ENCODE peak calls at places on chromosomes 13 and 19, in ten cellular contexts. U is A549, H is HCT116, B is endothelial cell of umbilical vein, R is WTC11, G is H1, K is GM12878, A is K562, S is HepG2, O is SK-N-SH. N is an unnamed sample.

GRCh38 chr13:82647540-82647939 is 1234.7 kb downstream of the SLITRK1 start:
- DNase-seq in R (no peak), G (no peak), H (no peak), K (no peak), U (no peak), A (no peak), B (no peak), S (no peak), O (no peak), N (no peak)

GRCh38 chr19:19552811-19553210 is 14.7 kb downstream of the CILP2 start:
- DNase-seq in K (no peak), O (peak; percentile 83), U (peak; percentile 58), H (no peak), R (peak; percentile 84), G (peak; percentile 92), A (peak; percentile 73), S (no peak), B (no peak), N (peak; percentile 59)

GRCh38 chr13:100106005-100106404 is 17.1 kb downstream of the PCCA start:
- DNase-seq in A (no peak), R (no peak), O (no peak), B (no peak), K (no peak), H (no peak), U (no peak), G (no peak), S (no peak), N (no peak)

GRCh38 chr19:4590559-4590958 is 31.1 kb upstream of the SEMA6B start:
- DNase-seq in S (no peak), G (no peak), H (no peak), K (no peak), A (no peak), O (no peak), R (no peak), B (no peak), U (no peak), N (no peak)

GRCh38 chr13:89899302-89900103 is 1448.0 kb upstream of the MIR17HG start:
- DNase-seq in B (no peak), K (no peak), H (no peak), O (no peak), U (no peak), A (no peak), G (no peak), S (peak; percentile 91), R (no peak), N (no peak)

GRCh38 chr13:28161370-28161769 is 23.0 kb downstream of the PAN3 start:
- DNase-seq in B (peak; percentile 23), A (no peak), R (no peak), U (no peak), H (no peak), O (no peak), S (peak; percentile 68), K (no peak), G (no peak), N (no peak)

GRCh38 chr13:59447846-59448620 is 715.7 kb downstream of the DIAPH3 start:
- DNase-seq in A (no peak), K (no peak), S (peak; percentile 5), O (no peak), G (no peak), B (no peak), U (no peak), H (no peak), R (no peak), N (no peak)

GRCh38 chr19:47152632-47153031 is 22.0 kb downstream of the SAE1 start:
- DNase-seq in K (no peak), R (no peak), B (no peak), S (no peak), O (no peak), H (no peak), U (no peak), A (no peak), G (no peak), N (no peak)

GRCh38 chr13:105847532-105848295 is 687.7 kb downstream of the EFNB2 start:
- DNase-seq in G (no peak), O (peak; percentile 41), K (no peak), U (no peak), A (no peak), S (no peak), R (no peak), B (peak; percentile 73), H (no peak), N (no peak)

GRCh38 chr13:107373551-107373950 is 805.6 kb upstream of the ARGLU1 start:
- DNase-seq in B (peak; percentile 91), K (no peak), U (no peak), G (no peak), O (no peak), R (no peak), H (no peak), S (no peak), A (no peak), N (peak; percentile 15)

GRCh38 chr13:31797154-31797775 is 57.9 kb downstream of the RXFP2 start:
- DNase-seq in R (no peak), G (no peak), S (peak; percentile 3), U (peak; percentile 2), H (peak; percentile 8), A (no peak), O (peak; percentile 61), K (no peak), B (peak; percentile 52), N (peak; percentile 16)

GRCh38 chr13:114124921-114125320 is 7.5 kb downstream of the RASA3 start:
- DNase-seq in U (no peak), K (no peak), S (no peak), B (no peak), A (no peak), G (no peak), H (no peak), O (no peak), R (no peak), N (peak; percentile 84)

GRCh38 chr13:93320942-93321341 is 94.3 kb downstream of the GPC6 start:
- DNase-seq in U (no peak), B (no peak), H (no peak), K (no peak), R (no peak), S (no peak), A (no peak), G (no peak), O (no peak), N (no peak)

DNA sequence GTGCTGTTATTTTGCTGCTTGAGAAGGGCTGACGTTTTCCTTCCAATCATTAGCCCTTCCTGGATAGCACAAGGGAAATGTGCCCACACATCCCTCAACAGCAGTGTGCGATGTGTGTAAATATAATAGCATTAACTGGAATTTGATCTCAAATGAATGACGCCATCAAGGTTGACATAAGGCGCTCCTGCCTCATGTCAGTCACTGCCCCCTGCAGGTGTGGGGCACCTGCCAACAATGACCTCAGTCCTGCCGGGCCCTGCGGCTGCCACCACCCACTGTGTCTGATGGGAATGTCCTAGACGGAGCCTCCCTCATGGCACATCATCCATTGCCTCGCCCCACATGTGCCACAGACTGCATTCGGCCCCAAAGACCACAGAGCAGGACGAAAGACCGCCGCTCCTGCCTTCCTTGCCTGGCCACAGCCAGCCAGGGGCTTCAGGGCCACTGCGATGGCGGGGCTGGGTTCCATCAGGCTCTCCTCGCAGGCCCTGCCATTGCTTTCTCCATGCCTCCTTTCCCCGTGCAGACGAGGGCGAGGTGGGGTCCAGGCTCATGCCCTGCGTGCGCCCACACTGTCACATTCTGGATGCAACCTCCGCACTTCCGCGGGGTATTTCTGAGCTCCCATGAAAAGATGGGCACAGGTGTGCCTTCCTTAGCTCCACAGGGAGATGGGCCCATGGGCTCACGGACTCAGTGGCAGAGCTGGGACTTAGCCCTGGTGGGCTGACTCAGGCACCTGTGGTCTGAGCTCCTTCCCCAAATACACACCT is 146.7 kb downstream of the SOX1 start:
- DNase-seq in K (no peak), B (no peak), A (no peak), H (no peak), G (no peak), O (no peak), S (peak; percentile 28), U (no peak), R (no peak), N (no peak)
- TF ChIP-seq MAX in K (no peak), B (no peak), A (no peak), H (no peak), G (no peak), O (no peak), S (no peak), U (no peak), R (no peak), N (no peak)

GRCh38 chr13:40113644-40114304 is 458.3 kb downstream of the COG6 start:
- DNase-seq in G (no peak), U (no peak), K (no peak), B (no peak), H (no peak), O (no peak), S (no peak), R (no peak), A (no peak), N (no peak)

GRCh38 chr13:40115456-40115855 is 460.0 kb downstream of the COG6 start:
- DNase-seq in A (no peak), K (no peak), S (no peak), U (no peak), G (no peak), B (peak; percentile 40), H (no peak), O (no peak), R (no peak), N (no peak)

GRCh38 chr13:40118337-40118736 is 462.9 kb downstream of the COG6 start:
- DNase-seq in B (no peak), S (no peak), K (no peak), R (no peak), G (no peak), A (no peak), U (no peak), O (no peak), H (no peak), N (no peak)

GRCh38 chr13:40116008-40116407 is 460.5 kb downstream of the COG6 start:
- DNase-seq in B (peak; percentile 98), S (peak; percentile 73), A (peak; percentile 41), R (no peak), G (no peak), K (peak; percentile 48), O (no peak), U (peak; percentile 60), H (peak; percentile 80), N (peak; percentile 80)

GRCh38 chr13:40114305-40114896 is 458.9 kb downstream of the COG6 start:
- DNase-seq in K (no peak), O (no peak), B (no peak), R (no peak), G (no peak), H (no peak), S (no peak), A (no peak), U (no peak), N (no peak)
- TF ChIP-seq MAX in K (no peak), O (no peak), B (no peak), R (no peak), G (no peak), H (no peak), S (no peak), A (no peak), U (no peak), N (no peak)

GRCh38 chr13:34006011-34006410 is 188.1 kb downstream of the RFC3 start:
- DNase-seq in K (no peak), U (no peak), G (no peak), A (no peak), R (no peak), S (no peak), O (no peak), B (no peak), H (no peak), N (no peak)
- TF ChIP-seq MAX in K (no peak), U (no peak), G (no peak), A (no peak), R (no peak), S (no peak), O (no peak), B (no peak), H (no peak), N (no peak)

GRCh38 chr19:10863107-10863700 is 8.1 kb upstream of the CARM1 start:
- DNase-seq in G (no peak), K (no peak), R (no peak), H (no peak), B (no peak), S (peak; percentile 56), O (no peak), A (peak; percentile 38), U (no peak), N (peak; percentile 64)
- TF ChIP-seq MAX in G (no peak), K (no peak), R (no peak), H (no peak), B (no peak), S (peak; percentile 48), O (no peak), A (no peak), U (no peak), N (no peak)

N was measured in NB4.